ENCODE peak calls at places on chromosomes 4 and X, in four cellular contexts. M is naive B cell, S is tibial artery, Z is Right ventricle myocardium superior. F is an unnamed sample.

GRCh38 chr4:126766266-126766665 is 866.5 kb upstream of the INTU start:
- DNase-seq in S (no peak), Z (peak), M (no peak), F (no peak)

GRCh38 chr4:154559141-154559841 is 3.5 kb upstream of the FGB start:
- DNase-seq in S (no peak), Z (no peak), M (peak), F (no peak)

GRCh38 chr4:51932261-51932660 is 87.9 kb downstream of the LRRC66 start:
- DNase-seq in S (peak), M (no peak), Z (no peak), F (no peak)

GRCh38 chrX:41449615-41450014 is 2.5 kb downstream of the NYX start:
- DNase-seq in M (peak), Z (no peak), S (no peak), F (peak)

GRCh38 chr4:41365726-41366125 is 109.0 kb downstream of the UCHL1 start:
- DNase-seq in Z (no peak), M (no peak), S (no peak), F (no peak)

GRCh38 chrX:154804957-154805695 is at the start of gene MPP1:
- DNase-seq in M (peak), Z (peak), S (peak), F (peak)

GRCh38 chr4:171785392-171785791 is 27.8 kb upstream of the GALNTL6 start:
- DNase-seq in Z (no peak), M (no peak), S (no peak), F (no peak)

GRCh38 chrX:110846071-110846470 is 50.5 kb upstream of the CHRDL1 start:
- DNase-seq in M (no peak), S (no peak), Z (no peak), F (no peak)

GRCh38 chr4:118340109-118340508 is 12.7 kb downstream of the PRSS12 start:
- DNase-seq in Z (no peak), S (no peak), M (no peak), F (no peak)

GRCh38 chr4:167282171-167282864 is 48.0 kb upstream of the SPOCK3 start:
- DNase-seq in M (no peak), Z (no peak), S (no peak), F (no peak)

GRCh38 chr4:79311279-79311678 is 14.6 kb downstream of the NAA11 start:
- DNase-seq in Z (no peak), M (no peak), S (no peak), F (no peak)

GRCh38 chr4:124970011-124970410 is 257.5 kb upstream of the ANKRD50 start:
- DNase-seq in Z (no peak), S (no peak), M (no peak), F (no peak)

GRCh38 chr4:124067031-124067430 is 645.5 kb downstream of the ANKRD50 start:
- DNase-seq in M (no peak), S (no peak), Z (no peak), F (no peak)

GRCh38 chr4:14379148-14379547 is 623.1 kb upstream of the CPEB2 start:
- DNase-seq in Z (no peak), S (no peak), M (no peak), F (no peak)

F was measured in heart right ventricle.